ENCODE peak calls at places on chromosomes 11 and 22, in five cellular contexts. K, Q, N, R and H are unnamed samples. For H3K9me3, the result is how much of the 10 kb centered on the place peaks cover.

GRCh38 chr11:64444838-64445441 is 86.0 kb downstream of the RPS6KA4 start:
- DNase-seq in K (no peak), Q (no peak), N (no peak), R (peak), H (no peak)

GRCh38 chr11:18706330-18707243 is 8.0 kb downstream of the TMEM86A start:
- DNase-seq in K (peak), Q (no peak), N (peak), R (no peak), H (peak)

GRCh38 chr11:104918113-104918824 is 20.0 kb upstream of the CASP12 start:
- DNase-seq in K (no peak), Q (no peak), N (no peak), R (no peak), H (no peak)

GRCh38 chr11:133533205-133533604 is 904 bp upstream of the OPCML start:
- DNase-seq in K (no peak), Q (no peak), N (no peak), R (no peak), H (no peak)

GRCh38 chr11:69351460-69351859 is 57.5 kb downstream of the MYEOV start:
- DNase-seq in K (no peak), Q (no peak), N (no peak), R (no peak), H (no peak)

GRCh38 chr22:27857441-27857840 is 55.9 kb upstream of the MN1 start:
- DNase-seq in K (no peak), Q (no peak), N (no peak), R (no peak), H (no peak)

GRCh38 chr11:122882809-122883681 is 486 bp downstream of the JHY start:
- DNase-seq in K (peak), Q (peak), N (peak), R (peak), H (peak)

GRCh38 chr11:36364551-36364950 is 68.5 kb downstream of the PRR5L start:
- DNase-seq in K (no peak), Q (no peak), N (peak), R (no peak), H (no peak)

GRCh38 chr22:20298803-20299735 is 20.8 kb downstream of the DGCR6L start:
- DNase-seq in K (peak), Q (peak), N (peak), R (peak), H (peak)

GRCh38 chr11:126410649-126411048 is 55.2 kb downstream of the ST3GAL4 start:
- DNase-seq in K (peak), Q (no peak), N (no peak), R (no peak), H (peak)

GRCh38 chr11:1038361-1038760 is 1.8 kb upstream of the MUC6 start:
- DNase-seq in K (no peak), Q (no peak), N (no peak), R (no peak), H (no peak)
- H3K9me3 ChIP-seq in K (under half), Q (under half), N (under half), R (under half), H (under half)

DNA sequence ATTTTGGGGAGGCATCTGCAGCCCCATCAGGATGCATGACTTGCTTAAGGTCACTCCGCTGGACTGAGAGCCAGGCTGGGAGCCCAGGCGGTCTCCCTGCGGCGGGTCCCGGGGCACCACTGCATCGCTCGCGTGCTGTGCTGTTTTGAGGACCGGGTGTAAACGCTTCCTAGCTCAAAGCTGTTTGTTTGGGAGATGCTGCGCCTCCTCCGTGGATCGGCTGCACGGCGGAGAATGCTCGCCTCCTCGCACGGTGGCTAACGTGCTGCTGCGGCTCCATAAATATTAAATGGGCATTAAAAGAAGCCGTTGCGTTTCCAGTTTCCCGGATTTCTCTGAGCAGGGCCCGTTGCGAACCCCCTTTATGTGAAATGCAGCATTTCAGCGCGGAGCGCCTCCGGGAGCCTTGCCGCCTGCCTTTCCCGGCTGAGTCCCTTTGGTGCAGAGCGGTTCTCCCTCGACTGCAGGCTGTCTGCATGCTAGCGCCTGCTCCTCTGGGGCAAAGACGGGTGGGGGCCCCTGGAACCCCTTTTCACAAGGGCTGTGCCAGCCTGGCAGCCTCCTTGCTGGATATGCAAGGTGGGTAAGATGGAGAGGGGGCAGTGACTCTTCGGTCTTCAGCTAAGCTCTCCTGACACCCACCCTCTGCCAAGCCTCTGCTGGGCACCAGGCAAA is 9.3 kb downstream of the MPPED1 start:
- DNase-seq in K (no peak), Q (no peak), N (no peak), R (no peak), H (no peak)
- H3K4me3 ChIP-seq in K (no peak), Q (no peak), N (no peak), R (no peak), H (no peak)

DNA sequence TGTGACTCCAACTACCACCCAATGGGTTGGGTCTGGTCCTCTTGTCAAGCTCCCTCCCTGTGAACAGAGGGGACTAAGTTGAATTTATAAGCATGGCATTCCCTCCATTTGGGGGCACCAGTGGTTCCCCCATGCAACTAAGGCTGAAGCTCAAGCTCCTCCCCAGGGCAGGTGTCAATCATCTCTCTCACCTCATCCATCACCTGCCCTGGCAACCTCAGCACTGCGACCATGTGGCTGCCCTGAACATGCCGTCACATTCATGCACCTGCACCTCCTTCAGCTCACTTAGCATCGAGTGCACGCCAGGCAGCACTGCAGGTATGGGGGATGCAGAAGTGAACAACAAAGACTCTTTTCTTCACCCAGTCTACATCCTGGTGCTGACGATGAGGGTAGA is 799.3 kb downstream of the TBC1D22A start:
- DNase-seq in K (no peak), Q (no peak), N (no peak), R (no peak), H (no peak)
- H3K9me3 ChIP-seq in K (under half), Q (under half), N (under half), R (under half), H (under half)

GRCh38 chr11:12800032-12800671 is 125.9 kb downstream of the TEAD1 start:
- DNase-seq in K (no peak), Q (no peak), N (peak), R (peak), H (no peak)
- H3K4me3 ChIP-seq in K (no peak), Q (no peak), N (no peak), R (peak), H (no peak)

DNA sequence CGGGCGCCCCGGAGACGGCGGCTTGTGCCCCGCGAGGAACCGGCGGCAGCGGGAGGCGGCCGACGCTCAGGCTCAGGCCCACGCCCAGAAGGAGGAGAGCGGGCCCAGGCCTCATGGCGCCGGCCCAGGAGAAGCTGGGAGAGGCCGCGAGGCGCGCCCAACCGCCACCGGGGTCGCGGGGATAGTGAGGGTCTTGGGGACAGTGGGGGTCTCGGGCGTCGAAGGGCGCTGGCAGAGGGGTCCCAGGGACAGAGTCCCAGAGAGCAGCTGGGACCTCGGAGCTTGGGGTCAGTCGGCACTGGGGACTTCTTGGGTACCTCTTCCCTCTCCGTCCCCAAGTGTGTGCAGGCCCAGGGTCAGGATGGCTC is at the start of gene PKDREJ:
- DNase-seq in K (peak), Q (no peak), N (no peak), R (no peak), H (no peak)
- H3K9me3 ChIP-seq in K (under half), Q (under half), N (under half), R (under half), H (under half)

GRCh38 chr11:2820976-2821375 is 64.6 kb downstream of the CDKN1C start:
- DNase-seq in K (peak), Q (no peak), N (no peak), R (no peak), H (peak)
- H3K4me3 ChIP-seq in K (no peak), Q (no peak), N (no peak), R (no peak), H (no peak)

DNA sequence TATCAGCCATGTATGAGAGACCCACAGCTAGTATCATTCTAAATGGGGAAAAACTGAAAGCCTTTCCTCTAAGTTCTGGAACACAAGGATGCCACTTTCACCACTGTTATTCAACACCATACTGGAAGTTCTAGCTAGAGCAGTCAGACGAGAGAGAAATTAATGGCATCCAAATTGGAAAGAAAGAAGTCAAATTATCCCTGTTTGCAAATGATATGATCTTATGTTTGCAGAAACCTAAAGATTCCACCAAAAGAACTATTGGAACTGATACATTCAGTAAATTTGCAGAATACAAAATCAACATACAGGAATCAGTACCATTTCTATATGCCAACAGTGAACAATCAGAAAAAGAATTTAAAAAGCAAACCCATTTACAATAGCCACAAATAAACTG is 226.0 kb downstream of the TRPC6 start:
- DNase-seq in K (no peak), Q (no peak), N (no peak), R (no peak), H (no peak)
- H3K9me3 ChIP-seq in K (under half), Q (under half), N (under half), R (under half), H (under half)